ENCODE peak calls at places on chromosomes 7 and 10, in eight cellular contexts. T, R, V, M, P, Q, U and Z are unnamed samples. For H3K36me3, the result is how much of the 10 kb centered on the place peaks cover.

GRCh38 chr10:50653758-50654157 is 30.0 kb upstream of the SGMS1 start:
- DNase-seq in U (no peak), T (no peak), V (no peak), M (no peak), R (no peak), Q (no peak), P (no peak), Z (no peak)

GRCh38 chr7:39002755-39003154 is 25.0 kb downstream of the POU6F2 start:
- DNase-seq in Q (no peak), R (no peak), V (no peak), U (no peak), T (no peak), P (no peak), M (no peak), Z (no peak)

GRCh38 chr7:41097501-41097900 is 605.4 kb downstream of the INHBA start:
- DNase-seq in R (no peak), M (no peak), P (no peak), Q (no peak), T (peak), V (no peak), U (peak), Z (no peak)

GRCh38 chr7:151876899-151877777 is at the start of gene PRKAG2:
- DNase-seq in T (peak), M (peak), R (peak), Q (peak), P (no peak), U (no peak), V (no peak), Z (peak)

GRCh38 chr7:42155836-42156540 is 81.0 kb downstream of the GLI3 start:
- DNase-seq in R (no peak), T (peak), P (no peak), V (no peak), M (no peak), U (peak), Q (no peak), Z (no peak)

GRCh38 chr10:81177651-81178244 is 640.0 kb downstream of the SH2D4B start:
- DNase-seq in P (no peak), U (no peak), Q (no peak), V (no peak), T (peak), M (no peak), R (no peak), Z (no peak)

GRCh38 chr7:12518920-12519681 is 51.4 kb upstream of the SCIN start:
- DNase-seq in R (no peak), T (peak), Q (no peak), M (no peak), V (no peak), P (no peak), U (no peak), Z (no peak)

GRCh38 chr7:24727165-24728120 is 29.8 kb downstream of the GSDME start:
- DNase-seq in P (peak), M (no peak), R (peak), T (no peak), V (no peak), Q (no peak), U (no peak), Z (peak)

GRCh38 chr7:151122276-151122675 is 36.0 kb downstream of the AGAP3 start:
- DNase-seq in Q (no peak), V (no peak), M (no peak), U (no peak), P (no peak), R (no peak), T (no peak), Z (no peak)

GRCh38 chr7:122691569-122692235 is 7.2 kb downstream of the RNF133 start:
- DNase-seq in V (no peak), M (no peak), T (no peak), U (no peak), R (no peak), P (no peak), Q (no peak), Z (no peak)

GRCh38 chr7:134690016-134690415 is 43.4 kb downstream of the BPGM start:
- DNase-seq in V (no peak), P (no peak), T (no peak), R (no peak), M (no peak), U (peak), Q (no peak), Z (no peak)

GRCh38 chr10:79473511-79474095 is 28.2 kb upstream of the ZCCHC24 start:
- DNase-seq in Q (no peak), P (no peak), R (no peak), V (no peak), T (no peak), M (no peak), U (no peak), Z (peak)

GRCh38 chr7:48847896-48848295 is 76.5 kb upstream of the CDC14C start:
- DNase-seq in U (no peak), T (no peak), R (no peak), Q (no peak), V (no peak), M (no peak), P (no peak), Z (no peak)

GRCh38 chr7:38554586-38554985 is 76.6 kb downstream of the AMPH start:
- DNase-seq in Q (no peak), T (no peak), V (no peak), R (no peak), P (no peak), U (no peak), M (no peak), Z (no peak)

GRCh38 chr7:23332881-23333612 is 33.9 kb downstream of the MALSU1 start:
- DNase-seq in T (peak), P (no peak), Q (no peak), V (no peak), R (no peak), U (peak), M (peak), Z (no peak)

GRCh38 chr7:111498608-111499007 is 63.7 kb downstream of the IMMP2L start:
- DNase-seq in V (no peak), U (no peak), R (no peak), M (no peak), Q (no peak), P (no peak), T (no peak), Z (no peak)

GRCh38 chr10:107847620-107848019 is 683.1 kb upstream of the SORCS1 start:
- DNase-seq in R (no peak), T (no peak), U (no peak), P (no peak), M (no peak), V (no peak), Q (no peak), Z (no peak)

GRCh38 chr7:4709187-4709586 is 27.1 kb downstream of the FOXK1 start:
- DNase-seq in V (no peak), Q (no peak), R (no peak), U (no peak), T (no peak), M (no peak), P (no peak), Z (no peak)

GRCh38 chr7:2939193-2939885 is 95.2 kb upstream of the GNA12 start:
- DNase-seq in R (no peak), M (no peak), Q (no peak), U (peak), V (no peak), P (no peak), T (peak), Z (no peak)

GRCh38 chr7:40922316-40922670 is 780.6 kb downstream of the INHBA start:
- DNase-seq in V (peak), T (peak), R (no peak), P (no peak), U (peak), Q (no peak), M (no peak), Z (no peak)

GRCh38 chr7:92916751-92917369 is 80.5 kb upstream of the CDK6 start:
- DNase-seq in T (peak), P (no peak), U (peak), V (peak), M (no peak), Q (no peak), R (no peak), Z (no peak)

GRCh38 chr7:95636140-95636539 is 39.8 kb upstream of the PDK4 start:
- DNase-seq in Q (no peak), T (peak), V (peak), U (no peak), P (no peak), R (no peak), M (no peak), Z (no peak)

GRCh38 chr7:17690030-17690429 is 250.3 kb downstream of the SNX13 start:
- DNase-seq in U (peak), Q (no peak), M (no peak), V (peak), P (no peak), T (peak), R (no peak), Z (no peak)

GRCh38 chr10:44960098-44960480 is 487 bp downstream of the RASSF4 start:
- DNase-seq in P (no peak), Q (no peak), T (no peak), U (no peak), V (no peak), R (no peak), M (no peak), Z (no peak)

GRCh38 chr7:132805766-132806165 is 229.5 kb upstream of the PLXNA4 start:
- DNase-seq in V (no peak), Q (no peak), U (no peak), R (no peak), T (no peak), M (no peak), P (no peak), Z (no peak)

GRCh38 chr10:87705339-87705738 is 45.7 kb downstream of the PAPSS2 start:
- DNase-seq in V (peak), Q (no peak), U (peak), P (no peak), R (no peak), M (no peak), T (peak), Z (no peak)

GRCh38 chr7:71925663-71926062 is 486.5 kb downstream of the CALN1 start:
- DNase-seq in P (peak), R (no peak), U (no peak), T (no peak), Q (no peak), V (no peak), M (no peak), Z (no peak)

GRCh38 chr10:13536674-13537366 is 8.0 kb upstream of the BEND7 start:
- DNase-seq in T (peak), M (peak), U (peak), P (peak), Q (peak), V (peak), R (no peak), Z (no peak)

GRCh38 chr10:52525761-52526160 is 211.7 kb downstream of the DKK1 start:
- DNase-seq in P (no peak), R (no peak), V (no peak), T (peak), U (peak), M (no peak), Q (no peak), Z (no peak)

GRCh38 chr7:48537561-48537960 is 366.3 kb downstream of the ABCA13 start:
- DNase-seq in M (no peak), P (no peak), U (no peak), T (peak), V (peak), R (no peak), Q (no peak), Z (no peak)

GRCh38 chr10:129951841-129952240 is 12.2 kb downstream of the EBF3 start:
- DNase-seq in Q (no peak), M (no peak), P (no peak), R (no peak), U (no peak), T (no peak), V (no peak), Z (peak)

GRCh38 chr10:21396889-21397288 is 128.6 kb downstream of the SKIDA1 start:
- DNase-seq in M (no peak), T (no peak), R (no peak), P (no peak), U (peak), Q (no peak), V (no peak), Z (no peak)

GRCh38 chr10:60735244-60735643 is 43.0 kb upstream of the CDK1 start:
- DNase-seq in T (no peak), R (no peak), V (no peak), U (no peak), Q (peak), M (no peak), P (no peak), Z (no peak)

GRCh38 chr10:60732240-60733188 is 45.8 kb upstream of the CDK1 start:
- DNase-seq in P (no peak), V (no peak), R (no peak), Q (peak), T (peak), M (no peak), U (no peak), Z (no peak)

GRCh38 chr10:60734226-60734625 is 44.1 kb upstream of the CDK1 start:
- DNase-seq in Q (no peak), P (no peak), T (no peak), R (no peak), V (no peak), U (no peak), M (no peak), Z (no peak)

GRCh38 chr10:60733826-60734225 is 44.5 kb upstream of the CDK1 start:
- DNase-seq in P (no peak), V (no peak), T (no peak), U (no peak), M (no peak), R (no peak), Q (no peak), Z (no peak)

GRCh38 chr10:60733189-60733815 is 45.0 kb upstream of the CDK1 start:
- DNase-seq in U (no peak), R (no peak), Q (peak), T (peak), P (no peak), M (no peak), V (no peak), Z (no peak)
- TF ChIP-seq CTCF in U (peak), R (no peak), Q (peak), T (peak), P (no peak), M (peak), V (peak), Z (peak)

DNA sequence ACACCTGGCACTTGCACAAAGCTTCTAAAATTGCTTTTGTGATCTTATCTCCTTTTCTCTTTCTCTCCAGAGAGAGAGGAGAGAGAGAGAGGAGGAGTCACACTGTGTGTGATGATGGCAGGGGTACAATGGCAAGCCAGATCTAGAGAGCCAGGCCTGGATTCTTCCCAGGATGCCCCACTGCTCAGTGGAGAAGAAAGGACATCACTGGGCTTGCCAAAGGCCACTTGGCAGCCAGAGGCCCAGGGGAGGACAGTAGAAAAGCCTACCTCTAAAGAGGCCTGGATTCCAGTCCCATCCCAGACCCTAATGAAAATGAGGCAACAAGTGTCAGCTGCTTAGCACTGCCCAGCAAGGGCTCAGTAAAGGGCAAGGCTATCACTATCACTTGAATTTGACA is 41.8 kb downstream of the XPNPEP1 start:
- DNase-seq in T (no peak), M (no peak), Q (no peak), V (no peak), U (no peak), R (no peak), P (no peak), Z (no peak)
- H3K36me3 ChIP-seq in T (under half), M (half or more), Q (under half), V (under half), U (under half), R (half or more), P (half or more), Z (under half)

DNA sequence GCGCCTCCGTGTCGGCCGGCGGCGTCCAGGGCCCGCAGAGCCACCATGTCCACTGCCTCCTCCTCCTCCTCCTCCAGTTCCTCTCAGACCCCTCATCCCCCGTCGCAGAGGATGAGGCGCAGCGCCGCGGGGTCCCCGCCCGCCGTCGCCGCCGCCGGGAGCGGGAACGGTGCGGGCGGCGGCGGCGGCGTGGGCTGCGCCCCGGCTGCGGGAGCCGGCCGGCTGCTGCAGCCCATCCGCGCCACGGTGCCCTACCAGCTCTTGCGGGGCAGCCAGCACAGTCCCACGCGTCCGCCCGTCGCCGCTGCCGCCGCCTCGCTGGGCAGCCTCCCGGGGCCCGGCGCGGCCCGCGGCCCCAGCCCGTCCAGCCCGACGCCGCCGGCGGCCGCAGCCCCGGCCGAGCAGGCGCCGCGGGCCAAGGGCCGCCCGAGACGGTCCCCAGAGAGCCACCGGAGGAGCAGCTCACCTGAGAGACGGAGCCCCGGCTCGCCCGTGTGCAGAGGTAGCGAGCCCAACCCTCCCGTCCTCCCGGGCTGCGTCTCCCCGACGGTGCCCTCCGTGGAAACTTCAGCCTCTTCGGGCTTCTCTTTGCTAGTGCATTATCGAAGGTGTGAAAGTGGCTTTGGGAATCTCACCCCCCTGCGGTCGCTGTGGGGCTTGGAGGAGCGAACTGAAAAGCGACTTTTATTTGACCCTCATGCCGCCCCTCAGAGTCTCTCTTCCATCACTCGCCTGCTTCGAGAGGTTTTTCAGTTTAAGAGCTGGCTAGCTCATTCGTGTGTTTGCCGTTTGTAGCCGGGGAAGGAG is 913 bp downstream of the GLCCI1 start:
- DNase-seq in P (peak), Q (peak), V (no peak), U (peak), M (peak), R (peak), T (peak), Z (peak)
- TF ChIP-seq CTCF in P (peak), Q (no peak), V (peak), U (no peak), M (peak), R (no peak), T (peak), Z (no peak)

DNA sequence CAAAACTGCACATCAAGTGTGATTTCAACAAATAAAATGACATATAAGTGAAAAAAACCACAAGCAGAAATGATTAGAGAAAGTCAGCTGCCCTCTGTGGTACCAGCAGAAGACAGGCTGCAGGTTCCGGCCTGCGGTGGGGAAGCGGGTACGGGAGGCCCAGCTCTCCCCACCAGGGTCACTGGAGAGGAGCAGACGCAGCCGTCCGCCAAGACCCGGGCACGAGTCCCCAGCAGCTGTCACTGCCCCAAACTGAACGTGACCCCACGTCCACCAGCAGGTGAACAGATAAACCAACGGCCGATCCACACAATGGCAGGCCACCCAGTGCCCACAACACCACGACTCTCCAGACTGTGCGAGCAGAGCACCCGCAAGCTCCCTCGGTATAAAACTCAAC is 16.1 kb upstream of the MICALL2 start:
- DNase-seq in T (no peak), P (no peak), M (no peak), R (no peak), U (no peak), V (no peak), Q (no peak), Z (no peak)
- H3K36me3 ChIP-seq in T (under half), P (half or more), M (half or more), R (half or more), U (half or more), V (under half), Q (under half), Z (half or more)

GRCh38 chr7:51617691-51618090 is 301.1 kb upstream of the COBL start:
- DNase-seq in U (no peak), Q (no peak), P (no peak), M (no peak), R (no peak), V (no peak), T (no peak), Z (no peak)

GRCh38 chr7:51619880-51620279 is 303.3 kb upstream of the COBL start:
- DNase-seq in M (no peak), T (no peak), P (no peak), V (no peak), Q (no peak), R (no peak), U (no peak), Z (no peak)

GRCh38 chr7:51621956-51622355 is 305.3 kb upstream of the COBL start:
- DNase-seq in T (no peak), R (no peak), M (no peak), P (no peak), U (no peak), V (no peak), Q (no peak), Z (no peak)

GRCh38 chr7:51620690-51621089 is 304.1 kb upstream of the COBL start:
- DNase-seq in Q (no peak), R (no peak), U (no peak), M (no peak), P (no peak), V (no peak), T (no peak), Z (no peak)
- TF ChIP-seq CTCF in Q (no peak), R (no peak), U (no peak), M (no peak), P (no peak), V (no peak), T (no peak), Z (no peak)

GRCh38 chr10:82680688-82681087 is 805.7 kb downstream of the NRG3 start:
- DNase-seq in T (no peak), V (no peak), M (no peak), Q (no peak), P (no peak), U (no peak), R (no peak), Z (no peak)
- H3K36me3 ChIP-seq in T (under half), V (under half), M (under half), Q (under half), P (under half), U (under half), R (under half), Z (under half)